ENCODE peak calls at places on chromosome 19, in five cellular contexts. One of them, this sample, is unnamed.

GRCh38 chr19:13859361-13859880 is 17.5 kb upstream of the NANOS3 start:
- DNase-seq in H1: no peak
- DNase-seq in K562: no peak
- DNase-seq in GM12878: no peak
- DNase-seq in HepG2: no peak
- DNase-seq in this sample: no peak

GRCh38 chr19:52962394-52963228 is at the start of gene ZNF816:
- DNase-seq in GM12878: peak
- DNase-seq in H1: peak
- DNase-seq in K562: peak
- DNase-seq in HepG2: peak
- DNase-seq in this sample: peak

GRCh38 chr19:7930765-7931164 is 4.8 kb upstream of the CTXN1 start:
- DNase-seq in H1: no peak
- DNase-seq in K562: no peak
- DNase-seq in HepG2: no peak
- DNase-seq in GM12878: no peak
- DNase-seq in this sample: no peak

GRCh38 chr19:51660975-51661600 is 14.5 kb upstream of the SIGLEC14 start:
- DNase-seq in GM12878: no peak
- DNase-seq in H1: no peak
- DNase-seq in HepG2: peak
- DNase-seq in K562: peak
- DNase-seq in this sample: peak

GRCh38 chr19:48815870-48816501 is 5.2 kb upstream of the BCAT2 start:
- DNase-seq in GM12878: no peak
- DNase-seq in HepG2: peak
- DNase-seq in K562: no peak
- DNase-seq in H1: no peak
- DNase-seq in this sample: peak

GRCh38 chr19:33414667-33415605 is 41.4 kb downstream of the CEBPG start:
- DNase-seq in HepG2: no peak
- DNase-seq in H1: no peak
- DNase-seq in GM12878: no peak
- DNase-seq in K562: no peak
- DNase-seq in this sample: no peak

GRCh38 chr19:50835103-50835784 is 1.9 kb upstream of the KLK15 start:
- DNase-seq in GM12878: no peak
- DNase-seq in H1: no peak
- DNase-seq in HepG2: no peak
- DNase-seq in K562: no peak
- DNase-seq in this sample: peak

GRCh38 chr19:44820648-44821609 is 12.0 kb downstream of the BCAM start:
- DNase-seq in H1: no peak
- DNase-seq in GM12878: no peak
- DNase-seq in K562: peak
- DNase-seq in HepG2: no peak
- DNase-seq in this sample: no peak

GRCh38 chr19:3605770-3606169 is 905 bp downstream of the TBXA2R start:
- DNase-seq in K562: no peak
- DNase-seq in GM12878: no peak
- DNase-seq in H1: no peak
- DNase-seq in HepG2: no peak
- DNase-seq in this sample: no peak

GRCh38 chr19:3608079-3608641 is 1.5 kb upstream of the TBXA2R start:
- DNase-seq in HepG2: no peak
- DNase-seq in GM12878: no peak
- DNase-seq in K562: no peak
- DNase-seq in H1: no peak
- DNase-seq in this sample: no peak

GRCh38 chr19:3606174-3606689 is 443 bp downstream of the TBXA2R start:
- DNase-seq in H1: no peak
- DNase-seq in GM12878: no peak
- DNase-seq in HepG2: no peak
- DNase-seq in K562: peak
- DNase-seq in this sample: no peak

GRCh38 chr19:3607398-3608078 is 863 bp upstream of the TBXA2R start:
- DNase-seq in HepG2: no peak
- DNase-seq in GM12878: no peak
- DNase-seq in H1: no peak
- DNase-seq in K562: peak
- DNase-seq in this sample: no peak

DNA sequence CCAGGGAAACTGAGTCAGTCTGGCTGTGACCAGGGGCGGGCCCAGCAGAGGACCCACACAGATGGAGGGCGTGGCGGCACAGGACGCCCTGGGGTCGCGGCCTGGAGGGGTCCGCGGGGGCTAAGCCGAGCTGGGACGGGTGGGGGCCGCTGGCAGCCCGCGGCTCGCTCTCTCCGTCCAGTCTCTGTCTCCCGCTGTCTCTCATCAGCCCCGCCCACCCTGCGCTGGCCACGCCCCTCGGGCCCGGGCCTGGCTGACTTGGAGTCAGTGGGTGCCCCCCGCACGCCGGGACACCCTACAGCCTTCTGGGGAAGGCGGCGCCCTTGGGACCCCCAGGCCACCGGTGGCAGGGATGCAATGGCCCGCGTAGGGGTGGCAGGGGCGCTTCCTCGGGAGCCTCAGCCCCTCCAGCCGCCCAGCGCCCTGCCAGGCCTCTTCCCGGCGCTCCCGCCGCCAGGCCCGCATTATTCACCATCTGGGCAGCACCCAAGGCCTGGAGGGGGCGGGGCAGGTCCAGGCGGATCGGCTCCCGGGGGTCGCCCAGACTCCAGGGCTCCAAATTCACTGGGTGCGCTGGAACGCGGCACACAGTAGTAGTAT is at the start of gene TBXA2R:
- DNase-seq in GM12878: no peak
- DNase-seq in H1: no peak
- DNase-seq in HepG2: no peak
- DNase-seq in K562: peak
- DNase-seq in this sample: peak
- TF ChIP-seq POLR2A in GM12878: no peak
- TF ChIP-seq POLR2A in H1: no peak
- TF ChIP-seq POLR2A in HepG2: no peak
- TF ChIP-seq POLR2A in K562: peak
- TF ChIP-seq POLR2A in this sample: no peak

GRCh38 chr19:19649580-19649995 is 6.1 kb upstream of the GMIP start:
- DNase-seq in HepG2: no peak
- DNase-seq in H1: no peak
- DNase-seq in GM12878: no peak
- DNase-seq in K562: no peak
- DNase-seq in this sample: no peak

GRCh38 chr19:19649159-19649558 is 5.7 kb upstream of the GMIP start:
- DNase-seq in K562: no peak
- DNase-seq in GM12878: no peak
- DNase-seq in H1: no peak
- DNase-seq in HepG2: no peak
- DNase-seq in this sample: no peak

GRCh38 chr19:19650331-19650730 is 6.9 kb upstream of the GMIP start:
- DNase-seq in HepG2: no peak
- DNase-seq in GM12878: no peak
- DNase-seq in K562: no peak
- DNase-seq in H1: no peak
- DNase-seq in this sample: no peak

GRCh38 chr19:19652482-19653295 is 9.2 kb upstream of the GMIP start:
- DNase-seq in H1: no peak
- DNase-seq in HepG2: no peak
- DNase-seq in GM12878: no peak
- DNase-seq in K562: no peak
- DNase-seq in this sample: no peak

DNA sequence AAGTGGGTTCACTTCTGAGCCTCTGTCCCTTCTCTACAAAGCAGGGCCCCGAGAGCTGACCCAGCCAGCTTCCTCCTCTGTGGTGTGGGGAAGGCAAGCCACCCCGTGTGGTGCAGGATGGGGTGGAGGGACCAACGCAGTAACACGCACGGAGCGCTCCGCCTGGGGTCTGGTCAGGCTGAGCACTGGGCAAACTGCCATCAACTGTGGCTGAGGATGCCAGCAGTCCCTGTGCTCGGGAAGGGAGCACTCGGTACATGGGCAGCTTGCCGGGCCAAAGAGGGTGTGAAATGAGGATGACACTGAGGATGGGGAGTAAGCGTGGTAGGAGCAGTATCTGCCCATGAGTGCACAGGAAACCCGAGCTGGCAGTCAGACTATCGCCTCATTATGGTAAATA is 7.6 kb upstream of the GMIP start:
- DNase-seq in GM12878: no peak
- DNase-seq in K562: no peak
- DNase-seq in H1: no peak
- DNase-seq in HepG2: no peak
- DNase-seq in this sample: no peak
- TF ChIP-seq HDAC2 in GM12878: no peak
- TF ChIP-seq HDAC2 in K562: no peak
- TF ChIP-seq HDAC2 in H1: no peak
- TF ChIP-seq HDAC2 in HepG2: no peak
- TF ChIP-seq HDAC2 in this sample: no peak

GRCh38 chr19:15937771-15938170 is 3.4 kb upstream of the CYP4F11 start:
- DNase-seq in HepG2: no peak
- DNase-seq in GM12878: no peak
- DNase-seq in K562: no peak
- DNase-seq in H1: no peak
- DNase-seq in this sample: no peak

GRCh38 chr19:15935167-15935702 is 906 bp upstream of the CYP4F11 start:
- DNase-seq in GM12878: no peak
- DNase-seq in H1: no peak
- DNase-seq in K562: no peak
- DNase-seq in HepG2: peak
- DNase-seq in this sample: no peak

GRCh38 chr19:15936950-15937349 is 2.6 kb upstream of the CYP4F11 start:
- DNase-seq in HepG2: no peak
- DNase-seq in H1: no peak
- DNase-seq in K562: no peak
- DNase-seq in GM12878: no peak
- DNase-seq in this sample: no peak

GRCh38 chr19:15936173-15936572 is 1.8 kb upstream of the CYP4F11 start:
- DNase-seq in K562: no peak
- DNase-seq in H1: no peak
- DNase-seq in GM12878: no peak
- DNase-seq in HepG2: no peak
- DNase-seq in this sample: no peak

DNA sequence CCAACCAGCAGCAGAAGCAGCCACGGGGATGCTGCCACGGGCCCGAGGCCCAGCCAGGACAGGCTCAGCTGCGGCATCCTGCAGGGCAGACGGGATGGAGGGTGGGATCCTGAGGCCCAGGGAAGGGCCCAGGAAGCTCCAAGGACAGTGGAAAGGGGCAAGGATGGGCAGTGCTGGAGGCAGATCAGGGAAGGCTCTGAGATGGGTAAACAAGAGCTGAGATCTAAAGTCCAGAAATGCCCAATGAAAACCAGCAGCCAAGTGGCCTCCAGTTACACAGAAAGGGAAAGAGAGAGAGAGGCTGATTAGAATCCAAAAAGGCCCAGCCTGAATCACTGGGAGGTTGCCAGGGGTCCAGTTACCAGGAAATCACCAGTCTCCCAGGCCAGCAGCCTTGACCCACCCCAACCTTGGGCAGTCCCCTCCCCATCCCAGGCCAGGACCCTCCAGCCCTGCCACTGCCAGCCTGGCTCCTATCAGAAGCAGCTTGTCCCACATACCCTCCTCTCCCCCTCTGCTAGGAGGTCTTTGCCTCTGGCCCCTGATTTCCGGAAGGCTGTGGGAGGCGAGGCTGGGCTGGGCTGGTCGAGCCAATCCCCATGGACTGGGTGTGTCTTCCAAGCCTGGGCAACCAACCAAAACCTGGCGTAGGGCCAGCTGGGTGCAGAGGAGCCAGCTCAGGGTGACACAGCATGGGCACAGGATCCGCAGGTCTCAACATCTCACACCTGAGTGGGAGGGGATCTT is at the start of gene CYP4F11:
- DNase-seq in HepG2: peak
- DNase-seq in K562: no peak
- DNase-seq in GM12878: no peak
- DNase-seq in H1: no peak
- DNase-seq in this sample: peak
- TF ChIP-seq POLR2A in HepG2: peak
- TF ChIP-seq POLR2A in K562: no peak
- TF ChIP-seq POLR2A in GM12878: no peak
- TF ChIP-seq POLR2A in H1: no peak
- TF ChIP-seq POLR2A in this sample: peak

GRCh38 chr19:43380008-43380407 is 26.5 kb downstream of the CD177 start:
- DNase-seq in GM12878: no peak
- DNase-seq in K562: no peak
- DNase-seq in H1: no peak
- DNase-seq in HepG2: no peak
- DNase-seq in this sample: no peak
- TF ChIP-seq HDAC2 in GM12878: no peak
- TF ChIP-seq HDAC2 in K562: no peak
- TF ChIP-seq HDAC2 in H1: no peak
- TF ChIP-seq HDAC2 in HepG2: no peak
- TF ChIP-seq HDAC2 in this sample: no peak

DNA sequence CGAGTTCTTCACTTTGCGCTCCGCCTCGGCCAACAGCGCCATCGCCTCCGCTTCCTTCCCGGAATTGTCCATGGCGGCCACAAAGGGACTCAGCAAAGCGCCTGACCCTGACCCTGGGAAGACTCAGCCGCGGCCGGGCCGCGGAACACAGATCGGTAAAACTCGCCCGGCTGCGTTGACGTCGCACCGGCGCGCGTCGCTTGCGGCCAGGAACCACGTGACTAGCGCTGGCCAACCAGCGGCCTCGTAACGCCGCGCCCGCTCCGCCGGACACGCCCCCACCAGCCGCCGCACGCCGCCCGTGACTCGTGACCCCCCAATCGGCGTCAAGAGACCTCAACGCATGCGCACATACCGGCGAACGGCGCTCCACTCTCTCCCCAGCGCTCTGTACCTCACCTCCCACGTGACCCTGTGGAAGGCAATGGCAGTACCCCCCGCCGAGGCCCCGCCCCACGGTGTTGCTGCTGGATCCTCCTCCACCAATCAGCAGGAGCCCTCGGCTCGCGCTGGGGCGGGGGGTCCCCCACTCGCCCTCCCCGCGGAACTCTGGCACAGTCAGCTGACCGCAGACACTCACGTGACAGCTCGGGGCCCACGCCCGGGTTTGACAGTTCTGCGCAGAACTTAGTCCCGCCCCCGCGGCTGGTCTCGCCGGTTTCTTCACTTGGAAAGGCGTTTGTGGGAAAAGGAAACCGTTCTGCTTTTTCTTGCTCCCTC is at the start of gene NAPA:
- DNase-seq in GM12878: peak
- DNase-seq in H1: peak
- DNase-seq in K562: peak
- DNase-seq in HepG2: peak
- DNase-seq in this sample: peak
- TF ChIP-seq POLR2A in GM12878: peak
- TF ChIP-seq POLR2A in H1: no peak
- TF ChIP-seq POLR2A in K562: peak
- TF ChIP-seq POLR2A in HepG2: peak
- TF ChIP-seq POLR2A in this sample: peak